ENCODE peak calls at places on chromosome 9, in six cellular contexts. H is HepG2, I is SK-N-SH, E is H1, W is HCT116, R is K562. U is an unnamed sample.

GRCh38 chr9:129109952-129110739 is 447 bp downstream of the CRAT start:
- DNase-seq in W (no peak), E (peak; percentile 65), H (peak; percentile 18), I (no peak), R (peak; percentile 57), U (no peak)

GRCh38 chr9:127360829-127361228 is 36.1 kb upstream of the SLC2A8 start:
- DNase-seq in I (peak; percentile 30), E (no peak), W (peak; percentile 21), H (peak; percentile 68), R (peak; percentile 51), U (no peak)

GRCh38 chr9:104386425-104387069 is 117.5 kb upstream of the OR13F1 start:
- DNase-seq in I (peak; percentile 41), E (no peak), H (peak; percentile 16), R (no peak), W (peak; percentile 22), U (peak; percentile 48)

GRCh38 chr9:14226855-14227532 is 86.9 kb downstream of the NFIB start:
- DNase-seq in R (no peak), I (no peak), E (no peak), H (no peak), W (no peak), U (no peak)

GRCh38 chr9:70411141-70411929 is 3.1 kb downstream of the KLF9 start:
- DNase-seq in H (peak; percentile 9), E (no peak), R (peak; percentile 19), I (no peak), W (no peak), U (no peak)

GRCh38 chr9:89963280-89963679 is 358.5 kb downstream of the GADD45G start:
- DNase-seq in R (no peak), E (no peak), H (no peak), I (no peak), W (no peak), U (no peak)

GRCh38 chr9:12719431-12719830 is 26.2 kb downstream of the TYRP1 start:
- DNase-seq in R (no peak), E (no peak), H (peak; percentile 26), I (peak; percentile 22), W (peak; percentile 24), U (no peak)

GRCh38 chr9:15306068-15306756 is 804 bp downstream of the TTC39B start:
- DNase-seq in H (peak; percentile 59), R (no peak), W (no peak), E (peak; percentile 74), I (peak; percentile 55), U (peak; percentile 21)

GRCh38 chr9:706606-707451 is 134.7 kb upstream of the DMRT1 start:
- DNase-seq in I (peak; percentile 29), E (peak; percentile 66), R (peak; percentile 13), H (peak; percentile 85), W (no peak), U (peak; percentile 61)

GRCh38 chr9:71944754-71945409 is 33.4 kb downstream of the C9orf85 start:
- DNase-seq in E (no peak), R (no peak), W (peak; percentile 18), I (no peak), H (peak; percentile 3), U (peak; percentile 73)

GRCh38 chr9:130741831-130742449 is 48.4 kb downstream of the EXOSC2 start:
- DNase-seq in E (no peak), I (no peak), H (no peak), R (peak; percentile 60), W (no peak), U (no peak)

GRCh38 chr9:86563350-86563749 is 209.1 kb upstream of the TUT7 start:
- DNase-seq in W (no peak), R (no peak), I (no peak), E (no peak), H (no peak), U (no peak)

GRCh38 chr9:122370869-122371467 is at the start of gene PTGS1:
- DNase-seq in E (peak; percentile 65), H (no peak), I (peak; percentile 79), W (no peak), R (peak; percentile 80), U (no peak)

GRCh38 chr9:115262952-115263351 is 145.0 kb upstream of the TNC start:
- DNase-seq in R (no peak), H (no peak), E (no peak), W (no peak), I (peak; percentile 6), U (no peak)

GRCh38 chr9:78235296-78235770 is 542 bp upstream of the CEP78 start:
- DNase-seq in I (peak; percentile 17), R (no peak), H (no peak), E (no peak), W (no peak), U (no peak)

GRCh38 chr9:111896942-111897830 is 572 bp downstream of the UGCG start:
- DNase-seq in I (peak; percentile 92), R (peak; percentile 86), E (peak; percentile 79), W (no peak), H (peak; percentile 11), U (peak; percentile 30)

GRCh38 chr9:112127281-112127680 is 47.8 kb downstream of the SUSD1 start:
- DNase-seq in H (peak; percentile 29), E (no peak), W (no peak), R (no peak), I (no peak), U (no peak)

GRCh38 chr9:15182003-15182695 is 124.9 kb downstream of the TTC39B start:
- DNase-seq in W (no peak), E (no peak), I (peak; percentile 33), R (no peak), H (no peak), U (no peak)

GRCh38 chr9:111798786-111799185 is 4.0 kb upstream of the SHOC1 start:
- DNase-seq in E (no peak), W (no peak), R (no peak), I (no peak), H (no peak), U (no peak)

GRCh38 chr9:126419475-126419874 is 92.8 kb downstream of the MVB12B start:
- DNase-seq in W (no peak), E (no peak), I (no peak), R (no peak), H (no peak), U (peak; percentile 35)

GRCh38 chr9:72332351-72332750 is 32.7 kb downstream of the ZFAND5 start:
- DNase-seq in W (no peak), R (no peak), H (no peak), E (no peak), I (no peak), U (no peak)

GRCh38 chr9:37512439-37512838 is 26.7 kb downstream of the POLR1E start:
- DNase-seq in W (no peak), I (no peak), H (no peak), E (no peak), R (no peak), U (no peak)

GRCh38 chr9:96495341-96495740 is 45.4 kb downstream of the HABP4 start:
- DNase-seq in R (no peak), W (no peak), H (no peak), E (no peak), I (no peak), U (no peak)

GRCh38 chr9:130451509-130452388 is 7.0 kb downstream of the ASS1 start:
- DNase-seq in R (peak; percentile 74), I (peak; percentile 81), E (peak; percentile 89), H (peak; percentile 61), W (no peak), U (peak; percentile 87)

DNA sequence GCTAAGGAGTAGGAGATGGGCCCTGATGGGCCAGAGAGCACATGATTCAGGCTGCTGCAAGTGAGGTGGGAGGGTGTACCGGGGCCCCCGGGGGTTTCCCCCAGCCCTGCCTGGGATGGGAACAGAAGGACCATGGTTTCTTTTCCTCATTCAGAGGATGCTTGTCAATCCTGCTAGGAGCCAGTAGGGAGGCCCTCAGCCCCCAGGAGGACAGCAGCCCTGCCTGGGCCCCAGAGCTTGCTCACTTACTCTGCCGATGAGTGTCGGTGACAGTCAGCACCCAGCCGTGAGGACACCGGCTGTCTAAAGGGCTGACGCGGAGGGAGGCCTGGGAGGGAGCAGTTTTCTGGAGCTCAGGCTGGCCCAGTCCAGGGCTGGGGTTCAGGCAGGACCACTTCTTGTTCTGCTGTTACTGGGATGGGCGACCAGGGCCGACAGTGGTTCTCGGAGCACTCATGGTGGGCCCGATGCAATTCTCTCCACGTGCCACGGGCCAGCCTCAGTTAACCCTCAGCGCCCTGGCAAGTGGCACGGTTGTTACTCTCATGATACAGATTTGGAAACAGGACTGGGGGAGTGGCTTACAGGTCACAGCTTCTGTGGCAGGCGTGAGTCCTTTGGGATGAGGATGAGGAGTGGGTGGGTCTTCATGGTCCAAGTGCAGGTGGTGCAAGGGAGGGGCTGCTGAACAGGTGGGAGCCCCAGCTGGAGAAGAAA is 1.8 kb downstream of the ARRDC1 start:
- DNase-seq in I (no peak), R (no peak), H (no peak), E (no peak), W (no peak), U (no peak)
- TF ChIP-seq JUND in I (no peak), R (no peak), H (no peak), E (no peak), W (no peak), U (no peak)

GRCh38 chr9:117958726-117959125 is 254.5 kb downstream of the TLR4 start:
- DNase-seq in E (no peak), R (no peak), W (no peak), I (no peak), H (no peak), U (no peak)
- TF ChIP-seq JUND in E (peak; percentile 73), R (no peak), W (no peak), I (no peak), H (no peak), U (no peak)

GRCh38 chr9:99416007-99416406 is 193.9 kb downstream of the SEC61B start:
- DNase-seq in W (no peak), E (no peak), R (no peak), H (no peak), I (no peak), U (no peak)

GRCh38 chr9:99414321-99414720 is 192.2 kb downstream of the SEC61B start:
- DNase-seq in H (no peak), E (no peak), R (no peak), I (no peak), W (no peak), U (no peak)

GRCh38 chr9:99406939-99407338 is 184.9 kb downstream of the SEC61B start:
- DNase-seq in E (no peak), R (no peak), I (no peak), H (no peak), W (no peak), U (no peak)

GRCh38 chr9:99411479-99412100 is 189.5 kb downstream of the SEC61B start:
- DNase-seq in I (no peak), E (no peak), H (no peak), W (no peak), R (no peak), U (no peak)

GRCh38 chr9:99411068-99411467 is 189.0 kb downstream of the SEC61B start:
- DNase-seq in I (no peak), E (no peak), W (no peak), R (no peak), H (no peak), U (no peak)
- TF ChIP-seq JUND in I (no peak), E (no peak), W (no peak), R (no peak), H (no peak), U (no peak)

GRCh38 chr9:137225701-137226331 is 842 bp downstream of the CYSRT1 start:
- DNase-seq in H (no peak), R (no peak), W (no peak), I (no peak), E (no peak), U (no peak)

GRCh38 chr9:137224850-137225694 is at the start of gene CYSRT1:
- DNase-seq in E (peak; percentile 52), I (no peak), H (no peak), R (peak; percentile 34), W (no peak), U (peak; percentile 54)

GRCh38 chr9:137227853-137228514 is 682 bp downstream of the RNF224 start:
- DNase-seq in R (peak; percentile 12), H (no peak), E (no peak), W (no peak), I (no peak), U (no peak)

GRCh38 chr9:137227057-137227852 is at the start of gene RNF224:
- DNase-seq in E (peak; percentile 96), W (peak; percentile 71), H (peak; percentile 69), R (peak; percentile 73), I (peak; percentile 91), U (peak; percentile 93)

GRCh38 chr9:137226338-137227056 is 805 bp upstream of the RNF224 start:
- DNase-seq in W (no peak), H (no peak), I (no peak), E (no peak), R (no peak), U (peak; percentile 81)
- TF ChIP-seq JUND in W (no peak), H (no peak), I (no peak), E (no peak), R (no peak), U (no peak)